ENCODE peak calls at places on chromosomes 3 and 15, in five cellular contexts. B is H1, C is HepG2, F is K562, V is GM12891. J is an unnamed sample.

GRCh38 chr3:132187746-132188145 is 129.5 kb upstream of the ACP3 start:
- DNase-seq in C (no peak), F (no peak), B (no peak), V (no peak), J (no peak)

GRCh38 chr3:31704651-31705179 is 172.0 kb downstream of the STT3B start:
- DNase-seq in B (no peak), V (no peak), C (no peak), F (no peak), J (no peak)

GRCh38 chr3:27680517-27681246 is 41.4 kb downstream of the EOMES start:
- DNase-seq in F (no peak), V (no peak), B (peak), C (peak), J (no peak)

GRCh38 chr3:99562138-99562537 is 76.3 kb upstream of the COL8A1 start:
- DNase-seq in V (no peak), C (no peak), B (no peak), F (no peak), J (no peak)

GRCh38 chr15:67120839-67121540 is 55.6 kb downstream of the SMAD3 start:
- DNase-seq in C (no peak), F (peak), B (no peak), V (peak), J (peak)

GRCh38 chr3:11735638-11736037 is 91.9 kb upstream of the VGLL4 start:
- DNase-seq in B (no peak), V (no peak), C (no peak), F (no peak), J (no peak)

GRCh38 chr3:19147905-19148767 is at the start of gene KCNH8:
- DNase-seq in B (no peak), V (no peak), C (no peak), F (peak), J (peak)

GRCh38 chr3:84439476-84439875 is 519.3 kb upstream of the CADM2 start:
- DNase-seq in C (no peak), V (no peak), B (no peak), F (no peak), J (no peak)

GRCh38 chr3:159007331-159007730 is 205.5 kb downstream of the MFSD1 start:
- DNase-seq in V (no peak), F (no peak), B (no peak), C (no peak), J (no peak)

GRCh38 chr3:143924522-143925381 is 46.9 kb upstream of the DIPK2A start:
- DNase-seq in V (no peak), B (no peak), F (no peak), C (no peak), J (no peak)

GRCh38 chr3:148203263-148204010 is 494.3 kb upstream of the AGTR1 start:
- DNase-seq in B (no peak), V (no peak), C (no peak), F (no peak), J (no peak)

GRCh38 chr3:194133661-194134230 is 2.2 kb upstream of the HES1 start:
- DNase-seq in F (peak), V (no peak), B (no peak), C (peak), J (no peak)

GRCh38 chr3:155859859-155860258 is 5.6 kb upstream of the SLC33A1 start:
- DNase-seq in B (no peak), V (no peak), C (peak), F (no peak), J (no peak)

GRCh38 chr3:12990306-12990705 is 82.9 kb downstream of the IQSEC1 start:
- DNase-seq in V (no peak), C (no peak), F (no peak), B (no peak), J (no peak)

GRCh38 chr3:174199696-174200095 is 659.4 kb upstream of the NAALADL2 start:
- DNase-seq in V (no peak), F (no peak), B (no peak), C (no peak), J (no peak)

DNA sequence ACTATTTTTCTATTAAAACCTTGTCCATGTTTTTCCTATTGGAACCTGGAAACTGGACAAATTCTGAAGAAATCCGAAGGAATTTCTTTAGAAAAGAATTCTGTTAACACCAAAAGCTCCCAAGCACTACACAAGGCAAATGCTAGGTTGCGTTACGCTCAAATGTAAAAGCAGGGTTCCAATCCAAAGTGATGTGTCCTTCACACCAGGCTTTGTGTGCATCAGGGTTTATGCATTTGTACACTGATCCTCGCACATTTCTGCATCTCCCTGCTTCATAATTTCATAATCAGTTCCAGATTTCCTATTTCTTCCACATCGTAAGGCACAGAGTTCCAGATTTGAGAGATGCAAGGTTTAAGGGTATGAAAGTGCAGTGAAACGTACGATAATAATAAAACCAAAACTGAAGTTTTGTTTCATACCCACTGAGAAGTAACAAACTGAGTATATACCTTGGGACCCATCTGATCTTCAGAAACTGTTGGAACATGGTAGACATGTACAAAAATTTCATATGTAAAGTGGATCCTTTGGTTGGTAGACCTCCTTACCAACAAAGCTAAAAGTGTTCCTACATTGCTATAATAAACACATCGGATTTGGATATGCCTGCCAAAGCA is 132.2 kb upstream of the WNT5A start:
- DNase-seq in F (no peak), V (no peak), C (no peak), B (no peak), J (no peak)
- TF ChIP-seq POLR2A in F (no peak), V (no peak), C (no peak), B (no peak), J (no peak)

DNA sequence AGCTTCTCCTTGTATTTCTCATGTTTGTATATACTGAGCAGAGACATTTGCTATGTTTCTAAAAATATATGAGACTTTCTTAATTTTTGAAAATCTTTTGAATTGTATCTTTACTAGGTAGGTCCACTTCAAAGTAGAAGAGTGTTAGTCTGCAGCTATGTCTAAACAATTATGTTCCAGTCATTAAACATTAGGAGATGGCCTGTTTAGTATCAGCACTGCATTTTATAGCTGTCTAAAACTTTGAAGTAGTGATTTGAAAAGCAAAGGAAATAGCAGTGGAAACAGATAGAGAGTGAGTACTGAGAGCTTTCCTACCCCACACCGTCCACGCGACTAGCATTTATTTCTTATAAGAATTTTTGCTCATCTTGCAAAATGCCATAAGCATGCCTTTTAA is 510.9 kb upstream of the UBE2E2 start:
- DNase-seq in B (no peak), V (no peak), C (no peak), F (no peak), J (no peak)
- TF ChIP-seq POLR2AphosphoS5 in B (no peak), V (no peak), C (no peak), F (no peak), J (no peak)

GRCh38 chr15:28103402-28103801 is 4.3 kb upstream of the OCA2 start:
- DNase-seq in V (no peak), C (no peak), F (no peak), B (no peak), J (no peak)

GRCh38 chr15:28101201-28101600 is 2.1 kb upstream of the OCA2 start:
- DNase-seq in B (no peak), C (no peak), V (no peak), F (no peak), J (no peak)

GRCh38 chr15:28103831-28104230 is 4.7 kb upstream of the OCA2 start:
- DNase-seq in V (no peak), B (no peak), F (no peak), C (no peak), J (no peak)

GRCh38 chr15:28100516-28101195 is 1.5 kb upstream of the OCA2 start:
- DNase-seq in C (no peak), F (no peak), B (no peak), V (no peak), J (no peak)

DNA sequence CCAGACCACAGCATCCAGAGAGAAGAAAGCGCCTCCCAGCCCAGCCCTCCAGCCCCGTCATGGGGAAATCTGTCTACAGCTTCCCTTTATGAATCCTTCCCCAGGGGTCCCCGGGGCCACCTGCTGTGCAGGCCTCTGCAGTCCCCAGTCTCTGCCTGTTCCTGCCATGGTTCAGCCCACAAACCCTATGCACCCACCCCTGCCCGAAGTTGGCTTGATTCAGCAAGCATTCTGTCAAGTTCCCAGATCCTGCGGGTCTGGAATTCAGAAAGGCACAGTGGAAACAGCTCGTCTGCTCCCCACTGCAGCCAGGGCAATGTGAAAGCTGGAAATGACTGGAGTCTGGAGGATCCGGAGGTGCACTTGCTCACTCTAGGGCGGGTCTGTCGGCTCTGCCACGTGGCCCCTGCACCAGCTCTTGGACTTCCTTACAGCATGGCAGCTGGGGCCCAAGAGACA is 2.9 kb upstream of the OCA2 start:
- DNase-seq in V (no peak), B (no peak), C (no peak), F (no peak), J (no peak)
- TF ChIP-seq TAF1 in V (no peak), B (no peak), C (no peak), F (no peak), J (no peak)

GRCh38 chr3:101858464-101858863 is 9.2 kb downstream of the NFKBIZ start:
- DNase-seq in V (no peak), B (no peak), F (no peak), C (no peak), J (no peak)

GRCh38 chr3:101862453-101863165 is 13.3 kb downstream of the NFKBIZ start:
- DNase-seq in C (no peak), V (no peak), B (no peak), F (no peak), J (no peak)

GRCh38 chr3:101861212-101861977 is 12.1 kb downstream of the NFKBIZ start:
- DNase-seq in F (no peak), B (no peak), V (no peak), C (no peak), J (no peak)

GRCh38 chr3:101859882-101860281 is 10.6 kb downstream of the NFKBIZ start:
- DNase-seq in V (no peak), C (no peak), B (no peak), F (no peak), J (no peak)

GRCh38 chr3:101861978-101862421 is 12.7 kb downstream of the NFKBIZ start:
- DNase-seq in F (no peak), C (no peak), B (no peak), V (no peak), J (no peak)
- TF ChIP-seq POLR2A in F (no peak), C (no peak), B (no peak), V (peak), J (peak)

GRCh38 chr15:32859246-32859645 is 141.4 kb downstream of the GREM1 start:
- DNase-seq in C (no peak), F (no peak), V (no peak), B (no peak), J (no peak)
- TF ChIP-seq POLR2AphosphoS5 in C (no peak), F (no peak), V (no peak), B (no peak), J (no peak)

J was measured in GM12892.